ENCODE peak calls at places on chromosomes 4 and X, in ten cellular contexts. V is HCT116; I is GM23338; G is mucosa of descending colon; U is colonic mucosa; F is choroid plexus epithelial cell; D is IMR-90; S is CD4-positive, alpha-beta memory T cell; J is GM12865; B is pancreas. O is an unnamed sample.

GRCh38 chrX:73400136-73400748 is 46.6 kb upstream of the CDX4 start:
- DNase-seq in V (no peak), J (no peak), F (no peak), I (peak; percentile 4), U (no peak), G (no peak), S (no peak), B (no peak), D (no peak), O (no peak)

GRCh38 chrX:71493111-71493613 is 39.7 kb upstream of the OGT start:
- DNase-seq in I (no peak), V (no peak), B (no peak), J (no peak), S (no peak), D (no peak), U (no peak), F (peak; percentile 41), G (peak; percentile 25), O (peak; percentile 10)

GRCh38 chr4:1328267-1329155 is 18.5 kb upstream of the UVSSA start:
- DNase-seq in S (no peak), B (no peak), U (no peak), G (no peak), I (no peak), F (no peak), J (no peak), V (no peak), D (no peak), O (no peak)

GRCh38 chrX:45668686-45669443 is 468.2 kb upstream of the DIPK2B start:
- DNase-seq in F (peak; percentile 85), B (no peak), G (peak; percentile 1), D (peak; percentile 95), I (no peak), S (no peak), U (no peak), J (no peak), V (peak; percentile 78), O (no peak)

GRCh38 chr4:150150545-150151156 is 72.4 kb downstream of the DCLK2 start:
- DNase-seq in D (no peak), F (no peak), V (no peak), J (no peak), B (no peak), I (no peak), G (no peak), S (no peak), U (no peak), O (no peak)

GRCh38 chr4:118927976-118928375 is 39.3 kb downstream of the SYNPO2 start:
- DNase-seq in D (no peak), V (no peak), F (no peak), U (no peak), G (peak; percentile 20), J (no peak), S (no peak), B (no peak), I (no peak), O (no peak)

GRCh38 chr4:88706574-88706973 is 8.9 kb upstream of the NAP1L5 start:
- DNase-seq in F (peak; percentile 85), I (peak; percentile 70), V (no peak), S (no peak), G (no peak), B (peak; percentile 30), U (no peak), J (no peak), D (peak; percentile 77), O (peak; percentile 49)

GRCh38 chr4:145781306-145781705 is 101.4 kb downstream of the C4orf51 start:
- DNase-seq in I (no peak), S (no peak), U (no peak), G (no peak), V (no peak), D (peak; percentile 37), J (no peak), B (no peak), F (peak; percentile 14), O (no peak)

GRCh38 chrX:150536455-150537116 is 31.8 kb upstream of the MTM1 start:
- DNase-seq in S (no peak), G (no peak), U (no peak), V (peak; percentile 3), J (no peak), I (peak; percentile 6), F (no peak), B (no peak), D (no peak), O (no peak)

GRCh38 chrX:133527415-133527814 is 112.1 kb upstream of the GPC4 start:
- DNase-seq in S (no peak), B (no peak), J (no peak), I (peak; percentile 9), D (no peak), V (no peak), G (no peak), F (no peak), U (no peak), O (no peak)

GRCh38 chr4:53126099-53126498 is 239.8 kb downstream of the SCFD2 start:
- DNase-seq in U (no peak), D (no peak), I (no peak), S (no peak), G (no peak), J (no peak), B (no peak), F (no peak), V (no peak), O (no peak)

GRCh38 chr4:55336138-55337034 is 9.7 kb upstream of the SRD5A3 start:
- DNase-seq in F (no peak), I (no peak), D (no peak), S (no peak), V (no peak), U (no peak), G (no peak), J (no peak), B (no peak), O (no peak)

GRCh38 chrX:56786889-56787733 is 58.1 kb downstream of the NBDY start:
- DNase-seq in S (no peak), F (no peak), G (no peak), U (no peak), B (no peak), V (no peak), J (no peak), D (no peak), I (no peak), O (no peak)

GRCh38 chr4:147987252-147987651 is 255.4 kb downstream of the ARHGAP10 start:
- DNase-seq in F (peak; percentile 46), D (no peak), U (no peak), I (no peak), S (no peak), J (peak; percentile 31), V (no peak), G (no peak), B (no peak), O (no peak)

GRCh38 chr4:112813790-112814189 is 176.8 kb downstream of the LARP7 start:
- DNase-seq in J (peak; percentile 61), G (no peak), S (no peak), U (no peak), B (no peak), I (no peak), D (peak; percentile 34), F (peak; percentile 67), V (no peak), O (no peak)

GRCh38 chr4:184450045-184450444 is 24.3 kb downstream of the IRF2 start:
- DNase-seq in F (peak; percentile 78), D (peak; percentile 87), S (no peak), B (no peak), U (no peak), V (no peak), I (no peak), G (no peak), J (no peak), O (no peak)

GRCh38 chrX:70196961-70197805 is 19.9 kb downstream of the DGAT2L6 start:
- DNase-seq in B (peak; percentile 25), I (peak; percentile 79), J (peak; percentile 67), D (peak; percentile 40), S (peak; percentile 69), V (peak; percentile 60), G (peak; percentile 81), U (peak; percentile 67), F (peak; percentile 73), O (peak; percentile 36)
- H3K4me3 ChIP-seq in B (no peak overlapping the region), I (no peak overlapping the region), J (no peak overlapping the region), D (no peak overlapping the region), S (no peak overlapping the region), V (no peak overlapping the region), G (no peak overlapping the region), U (no peak overlapping the region), F (no peak overlapping the region), O (no peak overlapping the region)

DNA sequence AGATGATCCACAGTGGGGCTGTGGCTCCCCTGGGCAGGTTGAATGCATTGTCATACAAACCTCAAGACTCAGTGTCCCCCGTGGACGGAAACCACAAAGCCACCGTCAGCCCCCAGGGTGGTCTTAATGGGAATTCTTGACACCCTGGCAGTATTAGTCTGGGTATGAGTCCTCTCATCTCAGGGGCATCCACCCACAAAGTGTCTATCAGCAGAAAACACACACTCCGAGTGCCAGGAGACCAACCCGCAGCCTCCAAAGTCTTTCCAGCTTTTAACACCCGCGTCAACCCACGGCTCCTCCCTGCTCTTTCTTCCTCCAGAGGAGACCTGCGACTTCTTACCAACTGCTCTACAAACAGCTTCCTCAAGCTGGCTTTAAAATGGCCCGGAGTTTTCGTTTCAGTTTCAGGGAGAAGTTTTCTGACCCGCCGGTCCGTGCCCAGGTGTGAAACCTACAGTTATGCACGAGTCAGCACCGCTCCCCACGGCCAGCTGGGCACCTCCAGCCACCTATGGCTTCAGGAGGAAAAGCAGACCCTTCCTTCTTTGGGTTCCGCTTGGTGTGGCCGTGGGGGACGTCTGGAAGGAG is 14.4 kb upstream of the ASMTL start:
- DNase-seq in B (peak; percentile 13), G (peak; percentile 42), S (peak; percentile 66), V (no peak), I (no peak), J (peak; percentile 86), F (no peak), D (no peak), U (peak; percentile 27), O (no peak)
- H3K4me3 ChIP-seq in B (no peak overlapping the region), G (no peak overlapping the region), S (no peak overlapping the region), V (no peak overlapping the region), I (no peak overlapping the region), J (no peak overlapping the region), F (no peak overlapping the region), D (no peak overlapping the region), U (no peak overlapping the region), O (no peak overlapping the region)

GRCh38 chr4:78720994-78721677 is 55.0 kb upstream of the BMP2K start:
- DNase-seq in D (no peak), U (peak; percentile 36), J (peak; percentile 62), F (no peak), S (peak; percentile 14), G (peak; percentile 16), B (peak; percentile 16), I (no peak), V (no peak), O (no peak)
- H3K4me3 ChIP-seq in D (no peak overlapping the region), U (no peak overlapping the region), J (no peak overlapping the region), F (no peak overlapping the region), S (no peak overlapping the region), G (no peak overlapping the region), B (no peak overlapping the region), I (peak overlapping the region; percentile 3), V (no peak overlapping the region), O (no peak overlapping the region)

DNA sequence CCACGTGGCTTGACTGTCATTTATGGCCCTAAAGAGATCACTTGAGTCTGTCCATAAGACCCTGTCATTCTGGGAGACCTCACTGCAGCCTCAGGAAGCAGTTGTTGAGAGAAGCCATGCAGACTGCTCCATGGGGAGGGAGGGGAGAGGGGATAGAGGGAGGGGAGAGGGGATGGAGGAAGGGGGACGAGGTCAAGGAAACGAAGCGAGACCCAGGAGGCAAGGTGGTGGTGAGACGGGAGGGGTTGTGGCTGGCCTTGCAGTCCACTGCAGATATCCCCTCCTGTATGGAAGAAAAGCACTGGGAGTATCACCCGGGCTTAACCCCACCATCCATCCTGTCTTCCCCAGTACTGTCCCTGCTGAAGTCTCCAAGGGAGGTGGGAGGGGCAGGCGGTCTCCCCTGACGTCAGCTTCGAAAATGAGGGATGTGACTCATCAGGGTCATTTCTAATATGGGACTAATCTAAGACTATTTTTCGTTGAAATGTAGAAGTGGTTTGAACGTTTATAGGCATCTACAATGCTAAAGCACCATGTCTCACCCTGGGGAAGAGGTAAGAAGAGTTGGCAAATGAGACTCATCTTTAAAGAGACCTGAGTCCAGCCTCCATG is 5.6 kb downstream of the TMEM255A start:
- DNase-seq in I (peak; percentile 19), S (no peak), F (no peak), V (no peak), B (no peak), J (no peak), D (no peak), U (no peak), G (no peak), O (no peak)
- H3K4me3 ChIP-seq in I (peak overlapping the region; percentile 28), S (no peak overlapping the region), F (no peak overlapping the region), V (no peak overlapping the region), B (no peak overlapping the region), J (no peak overlapping the region), D (no peak overlapping the region), U (no peak overlapping the region), G (no peak overlapping the region), O (no peak overlapping the region)